ENCODE peak calls at places on chromosomes 4 and X, in six cellular contexts. N is AG08395; J is activated naive CD8-positive, alpha-beta T cell treated with anti-CD3 and anti-CD28 coated beads, Interleukin-2, amount 50 U/mL, for 16 hours; G is mesothelial cell of epicardium; V is astrocyte of the hippocampus; I is glutamatergic neuron. P is an unnamed sample.

GRCh38 chr4:85842540-85842939 is 367.6 kb downstream of the ARHGAP24 start:
- DNase-seq in N (peak), G (no peak), V (peak), I (no peak), J (no peak), P (no peak)

GRCh38 chr4:166165829-166166420 is 292.9 kb downstream of the TLL1 start:
- DNase-seq in V (peak), N (peak), I (no peak), J (no peak), G (no peak), P (no peak)

GRCh38 chr4:33184684-33185083 is 2464.5 kb downstream of the PCDH7 start:
- DNase-seq in I (no peak), N (no peak), J (no peak), G (no peak), V (peak), P (no peak)

GRCh38 chr4:117400039-117400835 is 314.9 kb upstream of the TRAM1L1 start:
- DNase-seq in I (no peak), V (peak), J (no peak), N (peak), G (no peak), P (no peak)

GRCh38 chr4:83724488-83725060 is 188.7 kb downstream of the GPAT3 start:
- DNase-seq in N (no peak), I (no peak), G (no peak), V (no peak), J (no peak), P (no peak)

GRCh38 chr4:174828845-174829701 is at the start of gene GLRA3:
- DNase-seq in V (peak), J (no peak), N (peak), G (peak), I (peak), P (peak)

GRCh38 chrX:69493193-69493592 is 10.9 kb upstream of the NALF2 start:
- DNase-seq in I (peak), N (peak), V (no peak), J (no peak), G (no peak), P (peak)

GRCh38 chr4:72109959-72110497 is 78.2 kb downstream of the NPFFR2 start:
- DNase-seq in G (no peak), J (no peak), N (no peak), V (no peak), I (no peak), P (no peak)

GRCh38 chr4:169723207-169723606 is 34.5 kb downstream of the HPF1 start:
- DNase-seq in V (no peak), I (no peak), J (no peak), N (no peak), G (no peak), P (no peak)

GRCh38 chr4:8763966-8764901 is 107.4 kb downstream of the HMX1 start:
- DNase-seq in V (no peak), G (peak), N (no peak), I (peak), J (no peak), P (no peak)

GRCh38 chr4:41611881-41612871 is 74.2 kb downstream of the LIMCH1 start:
- DNase-seq in N (peak), G (no peak), J (no peak), I (no peak), V (peak), P (no peak)

GRCh38 chr4:86556791-86557415 is 37.2 kb upstream of the PTPN13 start:
- DNase-seq in I (no peak), N (no peak), G (no peak), J (no peak), V (peak), P (no peak)

GRCh38 chr4:108247511-108248088 is 78.9 kb upstream of the LEF1 start:
- DNase-seq in V (peak), G (peak), J (no peak), N (no peak), I (no peak), P (no peak)

GRCh38 chr4:120940547-120940946 is 18.0 kb upstream of the PRDM5 start:
- DNase-seq in G (no peak), V (no peak), I (no peak), N (no peak), J (no peak), P (no peak)

P was measured in H1.